ENCODE peak calls at places on chromosomes 5 and 9, in ten cellular contexts. P is pancreas, O is PC-9, Q is tibial artery, U is choroid plexus epithelial cell, X is Calu3, R is heart left ventricle, M is nephron progenitor cell, B is progenitor cell of endocrine pancreas, S is A549. L is an unnamed sample.

GRCh38 chr5:32709789-32710334 is 1.3 kb upstream of the NPR3 start:
- DNase-seq in P (peak; percentile 74), O (peak; percentile 82), Q (peak; percentile 59), U (peak; percentile 85), X (peak; percentile 71), R (peak; percentile 76), M (peak; percentile 77), B (peak; percentile 47), S (peak; percentile 86), L (peak; percentile 67)

GRCh38 chr9:69820955-69821788 is 555 bp downstream of the CFAP95 start:
- DNase-seq in P (no peak), O (no peak), Q (no peak), U (no peak), X (no peak), R (no peak), M (no peak), B (no peak), S (no peak), L (no peak)

GRCh38 chr9:72129271-72130156 is 19.7 kb upstream of the GDA start:
- DNase-seq in P (no peak), O (peak; percentile 80), Q (no peak), U (no peak), X (peak; percentile 53), R (no peak), M (no peak), B (no peak), S (peak; percentile 42), L (no peak)

GRCh38 chr5:156584856-156585255 is 257.9 kb downstream of the SGCD start:
- DNase-seq in P (no peak), O (no peak), Q (no peak), U (no peak), X (no peak), R (peak; percentile 35), M (no peak), B (no peak), S (no peak), L (no peak)

GRCh38 chr9:132651259-132651658 is 18.5 kb downstream of the DDX31 start:
- DNase-seq in P (no peak), O (peak; percentile 45), Q (no peak), U (peak; percentile 96), X (peak; percentile 22), R (no peak), M (no peak), B (no peak), S (peak; percentile 31), L (no peak)

GRCh38 chr9:100473271-100474081 is 527 bp downstream of the TMEFF1 start:
- DNase-seq in P (peak; percentile 72), O (peak; percentile 47), Q (peak; percentile 23), U (peak; percentile 31), X (peak; percentile 43), R (no peak), M (peak; percentile 74), B (peak; percentile 35), S (peak; percentile 34), L (peak; percentile 48)

GRCh38 chr9:124671861-124672260 is 99.2 kb downstream of the NR6A1 start:
- DNase-seq in P (no peak), O (no peak), Q (no peak), U (no peak), X (no peak), R (no peak), M (no peak), B (no peak), S (no peak), L (no peak)

GRCh38 chr5:176529824-176530195 is 7.4 kb downstream of the RNF44 start:
- DNase-seq in P (peak; percentile 75), O (no peak), Q (no peak), U (no peak), X (no peak), R (no peak), M (no peak), B (no peak), S (no peak), L (peak; percentile 46)

GRCh38 chr9:4055055-4055454 is 244.8 kb downstream of the GLIS3 start:
- DNase-seq in P (no peak), O (no peak), Q (no peak), U (no peak), X (no peak), R (no peak), M (no peak), B (no peak), S (no peak), L (no peak)

GRCh38 chr9:27749838-27750237 is 176.6 kb upstream of the C9orf72 start:
- DNase-seq in P (no peak), O (no peak), Q (no peak), U (no peak), X (no peak), R (no peak), M (no peak), B (no peak), S (no peak), L (no peak)

GRCh38 chr5:68139601-68140441 is 75.7 kb upstream of the PIK3R1 start:
- DNase-seq in P (no peak), O (no peak), Q (no peak), U (no peak), X (no peak), R (no peak), M (no peak), B (no peak), S (no peak), L (no peak)

GRCh38 chr5:14663734-14664269 is 716 bp upstream of the OTULIN start:
- DNase-seq in P (no peak), O (no peak), Q (no peak), U (peak; percentile 44), X (no peak), R (peak; percentile 38), M (peak; percentile 23), B (no peak), S (no peak), L (peak; percentile 47)

GRCh38 chr9:22374021-22374420 is 72.6 kb upstream of the DMRTA1 start:
- DNase-seq in P (no peak), O (no peak), Q (no peak), U (peak; percentile 4), X (no peak), R (no peak), M (no peak), B (no peak), S (no peak), L (no peak)

GRCh38 chr5:27511061-27511460 is 472.7 kb upstream of the CDH9 start:
- DNase-seq in P (no peak), O (no peak), Q (no peak), U (peak; percentile 39), X (no peak), R (no peak), M (no peak), B (no peak), S (no peak), L (no peak)

GRCh38 chr5:116058346-116058936 is 26.2 kb downstream of the ARL14EPL start:
- DNase-seq in P (no peak), O (no peak), Q (no peak), U (no peak), X (no peak), R (no peak), M (no peak), B (no peak), S (no peak), L (no peak)

GRCh38 chr9:78882501-78882900 is 585.6 kb downstream of the PSAT1 start:
- DNase-seq in P (no peak), O (no peak), Q (no peak), U (no peak), X (no peak), R (no peak), M (no peak), B (no peak), S (no peak), L (no peak)

GRCh38 chr5:169740435-169740834 is 103.4 kb downstream of the DOCK2 start:
- DNase-seq in P (no peak), O (no peak), Q (no peak), U (no peak), X (no peak), R (no peak), M (no peak), B (no peak), S (no peak), L (no peak)

GRCh38 chr9:123020796-123021195 is 12.7 kb upstream of the GPR21 start:
- DNase-seq in P (no peak), O (no peak), Q (no peak), U (no peak), X (no peak), R (no peak), M (no peak), B (no peak), S (no peak), L (no peak)

GRCh38 chr9:5178126-5178805 is 7.2 kb downstream of the INSL6 start:
- DNase-seq in P (no peak), O (no peak), Q (no peak), U (no peak), X (no peak), R (no peak), M (no peak), B (no peak), S (no peak), L (no peak)

DNA sequence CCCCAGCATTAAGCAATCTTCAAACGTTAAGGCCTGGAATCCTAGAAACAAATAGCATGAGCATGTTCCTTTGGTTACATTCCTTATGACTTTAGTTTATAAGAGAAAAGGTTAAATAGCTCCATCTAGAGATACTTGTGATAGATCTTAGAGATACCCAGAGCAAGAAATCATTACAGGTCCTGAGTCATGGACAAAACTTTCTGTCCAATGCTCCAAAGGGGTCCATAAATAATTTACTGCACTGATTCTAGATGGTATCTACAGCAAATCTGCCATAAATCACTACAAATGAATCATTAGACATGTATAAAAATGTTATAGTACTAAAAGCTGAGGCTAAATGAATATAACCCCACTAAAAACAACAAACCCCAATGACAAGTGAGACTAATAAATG is 139.6 kb downstream of the HTR1A start:
- DNase-seq in P (no peak), O (no peak), Q (no peak), U (no peak), X (no peak), R (no peak), M (no peak), B (no peak), S (no peak), L (no peak)
- TF ChIP-seq CTCF in P (no peak), O (no peak), Q (no peak), U (no peak), X (no peak), R (no peak), M (no peak), B (no peak), S (no peak), L (no peak)

GRCh38 chr5:128081111-128081865 is 2.3 kb upstream of the SLC12A2 start:
- DNase-seq in P (no peak), O (no peak), Q (no peak), U (peak; percentile 52), X (no peak), R (no peak), M (no peak), B (no peak), S (peak; percentile 38), L (no peak)
- TF ChIP-seq CTCF in P (no peak), O (peak; percentile 56), Q (peak; percentile 21), U (peak; percentile 40), X (peak; percentile 26), R (no peak), M (no peak), B (peak; percentile 34), S (no peak), L (no peak)

GRCh38 chr5:124411089-124411488 is 335.4 kb downstream of the ZNF608 start:
- DNase-seq in P (no peak), O (no peak), Q (no peak), U (peak; percentile 75), X (no peak), R (no peak), M (no peak), B (no peak), S (no peak), L (no peak)
- TF ChIP-seq CTCF in P (no peak), O (no peak), Q (no peak), U (peak; percentile 54), X (no peak), R (peak; percentile 16), M (no peak), B (no peak), S (no peak), L (no peak)

GRCh38 chr5:111223790-111224560 is at the start of gene CAMK4:
- DNase-seq in P (peak; percentile 72), O (no peak), Q (peak; percentile 45), U (peak; percentile 59), X (peak; percentile 87), R (peak; percentile 58), M (peak; percentile 87), B (peak; percentile 58), S (peak; percentile 18), L (peak; percentile 87)
- TF ChIP-seq CTCF in P (no peak), O (no peak), Q (no peak), U (no peak), X (no peak), R (peak; percentile 32), M (no peak), B (peak; percentile 13), S (no peak), L (peak; percentile 34)

L was measured in GM10248.